ENCODE peak calls at places on chromosomes 11 and 22, in eight cellular contexts. One of them, this sample, is unnamed.

GRCh38 chr11:102934735-102935134 is 20.8 kb downstream of the MMP13 start:
- DNase-seq in H9: no peak
- DNase-seq in HL-60: no peak
- DNase-seq in HepG2: no peak
- DNase-seq in tibial artery: no peak
- DNase-seq in dorsolateral prefrontal cortex: no peak
- DNase-seq in astrocyte of the spinal cord: no peak
- DNase-seq in MM.1S: no peak
- DNase-seq in this sample: no peak

GRCh38 chr11:128095459-128096096 is 491.8 kb downstream of the ETS1 start:
- DNase-seq in H9: no peak
- DNase-seq in HL-60: peak; percentile 11
- DNase-seq in HepG2: no peak
- DNase-seq in tibial artery: no peak
- DNase-seq in dorsolateral prefrontal cortex: no peak
- DNase-seq in astrocyte of the spinal cord: peak; percentile 88
- DNase-seq in MM.1S: no peak
- DNase-seq in this sample: peak; percentile 20

GRCh38 chr11:61747389-61748285 is 4.8 kb upstream of the MYRF start:
- DNase-seq in H9: peak; percentile 89
- DNase-seq in HL-60: peak; percentile 39
- DNase-seq in HepG2: peak; percentile 67
- DNase-seq in tibial artery: peak; percentile 82
- DNase-seq in dorsolateral prefrontal cortex: peak; percentile 89
- DNase-seq in astrocyte of the spinal cord: peak; percentile 56
- DNase-seq in MM.1S: peak; percentile 47
- DNase-seq in this sample: peak; percentile 91

GRCh38 chr11:68214173-68215086 is 1.3 kb upstream of the KMT5B start:
- DNase-seq in H9: peak; percentile 43
- DNase-seq in HL-60: no peak
- DNase-seq in HepG2: no peak
- DNase-seq in tibial artery: peak; percentile 74
- DNase-seq in dorsolateral prefrontal cortex: no peak
- DNase-seq in astrocyte of the spinal cord: no peak
- DNase-seq in MM.1S: no peak
- DNase-seq in this sample: no peak

GRCh38 chr11:83175815-83176214 is 17.7 kb upstream of the ANKRD42 start:
- DNase-seq in H9: no peak
- DNase-seq in HL-60: no peak
- DNase-seq in HepG2: no peak
- DNase-seq in tibial artery: no peak
- DNase-seq in dorsolateral prefrontal cortex: no peak
- DNase-seq in astrocyte of the spinal cord: no peak
- DNase-seq in MM.1S: no peak
- DNase-seq in this sample: no peak

GRCh38 chr11:67505605-67506396 is 638 bp upstream of the PITPNM1 start:
- DNase-seq in H9: peak; percentile 95
- DNase-seq in HL-60: peak; percentile 94
- DNase-seq in HepG2: peak; percentile 80
- DNase-seq in tibial artery: peak; percentile 97
- DNase-seq in dorsolateral prefrontal cortex: peak; percentile 82
- DNase-seq in astrocyte of the spinal cord: peak; percentile 87
- DNase-seq in MM.1S: peak; percentile 77
- DNase-seq in this sample: peak; percentile 96

GRCh38 chr11:59678813-59679165 is 10.0 kb upstream of the PATL1 start:
- DNase-seq in H9: no peak
- DNase-seq in HL-60: no peak
- DNase-seq in HepG2: no peak
- DNase-seq in tibial artery: no peak
- DNase-seq in dorsolateral prefrontal cortex: no peak
- DNase-seq in astrocyte of the spinal cord: no peak
- DNase-seq in MM.1S: no peak
- DNase-seq in this sample: no peak

GRCh38 chr11:110056956-110057355 is 36.2 kb upstream of the ZC3H12C start:
- DNase-seq in H9: no peak
- DNase-seq in HL-60: no peak
- DNase-seq in HepG2: no peak
- DNase-seq in tibial artery: no peak
- DNase-seq in dorsolateral prefrontal cortex: no peak
- DNase-seq in astrocyte of the spinal cord: no peak
- DNase-seq in MM.1S: no peak
- DNase-seq in this sample: no peak

GRCh38 chr11:102111787-102112653 is 1.8 kb downstream of the YAP1 start:
- DNase-seq in H9: no peak
- DNase-seq in HL-60: no peak
- DNase-seq in HepG2: peak; percentile 97
- DNase-seq in tibial artery: peak; percentile 71
- DNase-seq in dorsolateral prefrontal cortex: no peak
- DNase-seq in astrocyte of the spinal cord: peak; percentile 91
- DNase-seq in MM.1S: no peak
- DNase-seq in this sample: no peak

GRCh38 chr11:46888636-46889035 is 29.7 kb downstream of the LRP4 start:
- DNase-seq in H9: no peak
- DNase-seq in HL-60: no peak
- DNase-seq in HepG2: no peak
- DNase-seq in tibial artery: no peak
- DNase-seq in dorsolateral prefrontal cortex: no peak
- DNase-seq in astrocyte of the spinal cord: no peak
- DNase-seq in MM.1S: no peak
- DNase-seq in this sample: no peak

GRCh38 chr11:46889689-46890475 is 28.5 kb downstream of the LRP4 start:
- DNase-seq in H9: peak; percentile 72
- DNase-seq in HL-60: peak; percentile 78
- DNase-seq in HepG2: peak; percentile 65
- DNase-seq in tibial artery: peak; percentile 74
- DNase-seq in dorsolateral prefrontal cortex: peak; percentile 88
- DNase-seq in astrocyte of the spinal cord: peak; percentile 70
- DNase-seq in MM.1S: peak; percentile 69
- DNase-seq in this sample: peak; percentile 74

GRCh38 chr11:46890665-46891064 is 27.7 kb downstream of the LRP4 start:
- DNase-seq in H9: no peak
- DNase-seq in HL-60: no peak
- DNase-seq in HepG2: no peak
- DNase-seq in tibial artery: no peak
- DNase-seq in dorsolateral prefrontal cortex: no peak
- DNase-seq in astrocyte of the spinal cord: peak; percentile 29
- DNase-seq in MM.1S: no peak
- DNase-seq in this sample: no peak

GRCh38 chr11:46892109-46892508 is 26.2 kb downstream of the LRP4 start:
- DNase-seq in H9: no peak
- DNase-seq in HL-60: no peak
- DNase-seq in HepG2: no peak
- DNase-seq in tibial artery: no peak
- DNase-seq in dorsolateral prefrontal cortex: no peak
- DNase-seq in astrocyte of the spinal cord: no peak
- DNase-seq in MM.1S: no peak
- DNase-seq in this sample: no peak

DNA sequence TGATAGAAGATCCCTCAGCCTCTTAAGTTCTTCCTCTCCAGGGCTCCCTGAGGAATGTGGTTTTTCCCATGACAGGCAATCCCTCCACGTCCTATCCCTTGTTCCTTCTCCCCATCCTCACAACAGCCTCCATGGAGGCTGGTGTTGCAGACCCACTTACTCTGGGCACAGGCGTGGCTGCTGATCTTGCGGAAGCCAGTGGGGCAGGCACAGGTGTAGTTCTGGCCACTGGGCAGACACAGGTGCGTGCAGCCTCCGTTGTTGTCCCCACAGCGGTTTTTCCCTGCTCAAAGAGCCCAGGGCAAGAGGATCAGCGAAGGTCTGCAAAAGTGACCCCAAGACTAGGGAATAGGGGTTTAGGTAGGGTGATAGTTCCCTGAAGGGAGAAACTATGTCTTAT is 29.1 kb downstream of the LRP4 start:
- DNase-seq in H9: no peak
- DNase-seq in HL-60: no peak
- DNase-seq in HepG2: no peak
- DNase-seq in tibial artery: no peak
- DNase-seq in dorsolateral prefrontal cortex: no peak
- DNase-seq in astrocyte of the spinal cord: no peak
- DNase-seq in MM.1S: no peak
- DNase-seq in this sample: no peak
- TF ChIP-seq CTCF in H9: no peak
- TF ChIP-seq CTCF in HL-60: no peak
- TF ChIP-seq CTCF in HepG2: no peak
- TF ChIP-seq CTCF in tibial artery: no peak
- TF ChIP-seq CTCF in dorsolateral prefrontal cortex: no peak
- TF ChIP-seq CTCF in astrocyte of the spinal cord: no peak
- TF ChIP-seq CTCF in MM.1S: no peak
- TF ChIP-seq CTCF in this sample: no peak

GRCh38 chr11:93895106-93895862 is 44.9 kb upstream of the VSTM5 start:
- DNase-seq in H9: no peak
- DNase-seq in HL-60: peak; percentile 20
- DNase-seq in HepG2: peak; percentile 37
- DNase-seq in tibial artery: no peak
- DNase-seq in dorsolateral prefrontal cortex: peak; percentile 43
- DNase-seq in astrocyte of the spinal cord: peak; percentile 87
- DNase-seq in MM.1S: peak; percentile 78
- DNase-seq in this sample: peak; percentile 32
- TF ChIP-seq CTCF in H9: peak; percentile 81
- TF ChIP-seq CTCF in HL-60: peak; percentile 3
- TF ChIP-seq CTCF in HepG2: peak; percentile 73
- TF ChIP-seq CTCF in tibial artery: peak; percentile 78
- TF ChIP-seq CTCF in dorsolateral prefrontal cortex: peak; percentile 70
- TF ChIP-seq CTCF in astrocyte of the spinal cord: peak; percentile 71
- TF ChIP-seq CTCF in MM.1S: peak; percentile 79
- TF ChIP-seq CTCF in this sample: no peak

GRCh38 chr11:10451399-10452116 is 3.5 kb upstream of the AMPD3 start:
- DNase-seq in H9: no peak
- DNase-seq in HL-60: peak; percentile 82
- DNase-seq in HepG2: no peak
- DNase-seq in tibial artery: no peak
- DNase-seq in dorsolateral prefrontal cortex: no peak
- DNase-seq in astrocyte of the spinal cord: no peak
- DNase-seq in MM.1S: no peak
- DNase-seq in this sample: no peak
- TF ChIP-seq CTCF in H9: no peak
- TF ChIP-seq CTCF in HL-60: no peak
- TF ChIP-seq CTCF in HepG2: no peak
- TF ChIP-seq CTCF in tibial artery: no peak
- TF ChIP-seq CTCF in dorsolateral prefrontal cortex: no peak
- TF ChIP-seq CTCF in astrocyte of the spinal cord: no peak
- TF ChIP-seq CTCF in MM.1S: no peak
- TF ChIP-seq CTCF in this sample: peak; percentile 20

DNA sequence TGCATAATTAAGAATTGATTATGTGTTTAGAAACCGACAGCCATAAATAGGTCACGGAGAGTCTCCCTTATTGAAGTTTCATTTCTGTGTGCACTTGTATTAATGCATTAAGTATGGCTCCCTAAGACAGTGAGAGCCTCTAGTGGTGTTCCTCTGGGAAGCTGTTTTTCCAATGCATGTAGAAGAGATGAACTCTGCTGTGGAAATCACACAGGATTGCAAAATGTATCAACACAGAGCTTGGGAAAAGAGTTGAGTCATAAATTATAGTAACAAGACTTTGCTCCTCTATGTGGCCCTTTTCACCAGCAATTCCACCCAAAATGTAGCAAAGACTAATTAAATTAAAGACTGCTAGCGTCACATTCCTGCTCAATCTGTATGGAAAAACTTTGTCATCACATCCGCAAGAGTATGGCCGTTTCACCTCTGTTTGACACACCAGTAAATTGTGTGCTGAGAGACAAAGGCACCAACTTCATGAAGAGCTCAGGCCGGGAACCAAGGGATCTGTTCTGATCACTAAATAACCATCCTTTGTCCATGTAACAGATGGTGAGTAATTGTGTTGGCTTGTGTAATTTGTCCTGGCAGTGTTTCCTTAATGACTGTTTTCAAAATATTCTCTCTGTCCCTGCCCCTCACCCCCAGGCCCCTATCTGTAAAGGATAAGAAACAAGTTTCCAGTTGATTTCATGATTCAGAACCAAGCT is 209.2 kb upstream of the SORL1-AS1 start:
- DNase-seq in H9: no peak
- DNase-seq in HL-60: no peak
- DNase-seq in HepG2: no peak
- DNase-seq in tibial artery: no peak
- DNase-seq in dorsolateral prefrontal cortex: no peak
- DNase-seq in astrocyte of the spinal cord: peak; percentile 70
- DNase-seq in MM.1S: no peak
- DNase-seq in this sample: no peak
- TF ChIP-seq CTCF in H9: no peak
- TF ChIP-seq CTCF in HL-60: no peak
- TF ChIP-seq CTCF in HepG2: no peak
- TF ChIP-seq CTCF in tibial artery: no peak
- TF ChIP-seq CTCF in dorsolateral prefrontal cortex: no peak
- TF ChIP-seq CTCF in astrocyte of the spinal cord: peak; percentile 25
- TF ChIP-seq CTCF in MM.1S: no peak
- TF ChIP-seq CTCF in this sample: no peak

GRCh38 chr22:38230108-38230825 is 28.5 kb downstream of the MAFF start:
- DNase-seq in H9: peak; percentile 70
- DNase-seq in HL-60: peak; percentile 60
- DNase-seq in HepG2: peak; percentile 20
- DNase-seq in tibial artery: no peak
- DNase-seq in dorsolateral prefrontal cortex: peak; percentile 74
- DNase-seq in astrocyte of the spinal cord: no peak
- DNase-seq in MM.1S: no peak
- DNase-seq in this sample: no peak
- TF ChIP-seq CTCF in H9: peak; percentile 64
- TF ChIP-seq CTCF in HL-60: peak; percentile 18
- TF ChIP-seq CTCF in HepG2: peak; percentile 49
- TF ChIP-seq CTCF in tibial artery: peak; percentile 22
- TF ChIP-seq CTCF in dorsolateral prefrontal cortex: peak; percentile 56
- TF ChIP-seq CTCF in astrocyte of the spinal cord: peak; percentile 35
- TF ChIP-seq CTCF in MM.1S: peak; percentile 12
- TF ChIP-seq CTCF in this sample: no peak

GRCh38 chr11:2471048-2471803 is 26.4 kb downstream of the KCNQ1 start:
- DNase-seq in H9: no peak
- DNase-seq in HL-60: no peak
- DNase-seq in HepG2: no peak
- DNase-seq in tibial artery: peak; percentile 48
- DNase-seq in dorsolateral prefrontal cortex: no peak
- DNase-seq in astrocyte of the spinal cord: no peak
- DNase-seq in MM.1S: no peak
- DNase-seq in this sample: no peak
- TF ChIP-seq CTCF in H9: no peak
- TF ChIP-seq CTCF in HL-60: no peak
- TF ChIP-seq CTCF in HepG2: no peak
- TF ChIP-seq CTCF in tibial artery: no peak
- TF ChIP-seq CTCF in dorsolateral prefrontal cortex: no peak
- TF ChIP-seq CTCF in astrocyte of the spinal cord: no peak
- TF ChIP-seq CTCF in MM.1S: no peak
- TF ChIP-seq CTCF in this sample: no peak